ENCODE peak calls at places on chromosomes 7 and 10, in six cellular contexts. One of them, this sample, is unnamed.

GRCh38 chr10:132987671-132988571 is 45.6 kb upstream of the CFAP46 start:
- DNase-seq in mesenchymal stem cell: no peak
- DNase-seq in H9: no peak
- DNase-seq in H1: no peak
- DNase-seq in IMR-90: peak
- DNase-seq in trophoblast cell: no peak
- DNase-seq in this sample: no peak

GRCh38 chr10:79206300-79207095 is 137.7 kb downstream of the ZMIZ1 start:
- DNase-seq in mesenchymal stem cell: no peak
- DNase-seq in H9: no peak
- DNase-seq in H1: no peak
- DNase-seq in IMR-90: no peak
- DNase-seq in trophoblast cell: no peak
- DNase-seq in this sample: no peak

GRCh38 chr10:104029528-104029875 is 56.2 kb downstream of the COL17A1 start:
- DNase-seq in mesenchymal stem cell: no peak
- DNase-seq in H9: no peak
- DNase-seq in H1: no peak
- DNase-seq in IMR-90: peak
- DNase-seq in trophoblast cell: no peak
- DNase-seq in this sample: no peak

GRCh38 chr10:78442836-78443550 is 409.3 kb downstream of the RPS24 start:
- DNase-seq in mesenchymal stem cell: no peak
- DNase-seq in H9: peak
- DNase-seq in H1: no peak
- DNase-seq in IMR-90: no peak
- DNase-seq in trophoblast cell: no peak
- DNase-seq in this sample: no peak

GRCh38 chr10:86366902-86367338 is 325 bp upstream of the GRID1 start:
- DNase-seq in mesenchymal stem cell: no peak
- DNase-seq in H9: no peak
- DNase-seq in H1: no peak
- DNase-seq in IMR-90: no peak
- DNase-seq in trophoblast cell: no peak
- DNase-seq in this sample: no peak

GRCh38 chr10:63554666-63555065 is 33.5 kb downstream of the REEP3 start:
- DNase-seq in mesenchymal stem cell: peak
- DNase-seq in H9: no peak
- DNase-seq in H1: no peak
- DNase-seq in IMR-90: peak
- DNase-seq in trophoblast cell: no peak
- DNase-seq in this sample: no peak

GRCh38 chr10:72335394-72336258 is 19.1 kb downstream of the DNAJB12 start:
- DNase-seq in mesenchymal stem cell: peak
- DNase-seq in H9: no peak
- DNase-seq in H1: no peak
- DNase-seq in IMR-90: no peak
- DNase-seq in trophoblast cell: no peak
- DNase-seq in this sample: no peak

GRCh38 chr7:51028128-51028830 is 245.6 kb upstream of the GRB10 start:
- DNase-seq in mesenchymal stem cell: no peak
- DNase-seq in H9: no peak
- DNase-seq in H1: no peak
- DNase-seq in IMR-90: peak
- DNase-seq in trophoblast cell: no peak
- DNase-seq in this sample: no peak

GRCh38 chr10:110901954-110902819 is 16.8 kb downstream of the BBIP1 start:
- DNase-seq in mesenchymal stem cell: peak
- DNase-seq in H9: no peak
- DNase-seq in H1: no peak
- DNase-seq in IMR-90: peak
- DNase-seq in trophoblast cell: peak
- DNase-seq in this sample: no peak

GRCh38 chr10:69080231-69080630 is 7.7 kb upstream of the SRGN start:
- DNase-seq in mesenchymal stem cell: no peak
- DNase-seq in H9: no peak
- DNase-seq in H1: no peak
- DNase-seq in IMR-90: no peak
- DNase-seq in trophoblast cell: no peak
- DNase-seq in this sample: no peak

GRCh38 chr10:115814542-115814941 is 458.5 kb downstream of the GFRA1 start:
- DNase-seq in mesenchymal stem cell: no peak
- DNase-seq in H9: no peak
- DNase-seq in H1: no peak
- DNase-seq in IMR-90: no peak
- DNase-seq in trophoblast cell: no peak
- DNase-seq in this sample: no peak

GRCh38 chr7:116249969-116250553 is 39.7 kb downstream of the TES start:
- DNase-seq in mesenchymal stem cell: peak
- DNase-seq in H9: peak
- DNase-seq in H1: peak
- DNase-seq in IMR-90: peak
- DNase-seq in trophoblast cell: peak
- DNase-seq in this sample: no peak

GRCh38 chr7:121480058-121480457 is 84.0 kb upstream of the FAM3C start:
- DNase-seq in mesenchymal stem cell: no peak
- DNase-seq in H9: no peak
- DNase-seq in H1: no peak
- DNase-seq in IMR-90: no peak
- DNase-seq in trophoblast cell: peak
- DNase-seq in this sample: peak

GRCh38 chr10:62580396-62580795 is 206.2 kb downstream of the ZNF365 start:
- DNase-seq in mesenchymal stem cell: peak
- DNase-seq in H9: no peak
- DNase-seq in H1: no peak
- DNase-seq in IMR-90: peak
- DNase-seq in trophoblast cell: no peak
- DNase-seq in this sample: no peak

GRCh38 chr10:3803884-3804741 is 19.1 kb upstream of the KLF6 start:
- DNase-seq in mesenchymal stem cell: peak
- DNase-seq in H9: no peak
- DNase-seq in H1: no peak
- DNase-seq in IMR-90: peak
- DNase-seq in trophoblast cell: peak
- DNase-seq in this sample: no peak

GRCh38 chr7:121428857-121429489 is 32.9 kb upstream of the FAM3C start:
- DNase-seq in mesenchymal stem cell: peak
- DNase-seq in H9: no peak
- DNase-seq in H1: no peak
- DNase-seq in IMR-90: peak
- DNase-seq in trophoblast cell: peak
- DNase-seq in this sample: no peak

GRCh38 chr7:127417346-127417745 is 24.8 kb upstream of the ZNF800 start:
- DNase-seq in mesenchymal stem cell: no peak
- DNase-seq in H9: no peak
- DNase-seq in H1: no peak
- DNase-seq in IMR-90: no peak
- DNase-seq in trophoblast cell: no peak
- DNase-seq in this sample: no peak

GRCh38 chr7:127413962-127414361 is 21.5 kb upstream of the ZNF800 start:
- DNase-seq in mesenchymal stem cell: no peak
- DNase-seq in H9: no peak
- DNase-seq in H1: no peak
- DNase-seq in IMR-90: no peak
- DNase-seq in trophoblast cell: no peak
- DNase-seq in this sample: no peak

GRCh38 chr7:127419196-127419595 is 26.7 kb upstream of the ZNF800 start:
- DNase-seq in mesenchymal stem cell: no peak
- DNase-seq in H9: no peak
- DNase-seq in H1: no peak
- DNase-seq in IMR-90: no peak
- DNase-seq in trophoblast cell: no peak
- DNase-seq in this sample: no peak

GRCh38 chr7:127415060-127415742 is 22.7 kb upstream of the ZNF800 start:
- DNase-seq in mesenchymal stem cell: no peak
- DNase-seq in H9: no peak
- DNase-seq in H1: no peak
- DNase-seq in IMR-90: no peak
- DNase-seq in trophoblast cell: no peak
- DNase-seq in this sample: no peak

DNA sequence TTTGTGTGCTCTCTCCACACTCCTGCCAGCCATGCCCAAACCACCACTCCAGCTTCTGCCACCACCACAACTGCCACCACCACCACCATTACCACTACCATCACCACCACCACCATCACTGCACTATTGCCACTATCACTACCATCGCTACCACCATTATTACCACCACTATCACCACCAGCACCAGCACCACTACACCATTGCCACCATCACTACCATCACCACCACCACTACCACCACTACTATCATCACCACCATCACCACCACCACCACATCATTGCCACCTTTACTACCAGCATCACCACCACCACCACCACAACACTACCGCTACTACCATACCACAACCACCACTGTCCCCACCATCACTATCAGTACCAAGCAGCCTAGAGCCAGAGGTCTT is 26.0 kb upstream of the ZNF800 start:
- DNase-seq in mesenchymal stem cell: no peak
- DNase-seq in H9: no peak
- DNase-seq in H1: no peak
- DNase-seq in IMR-90: no peak
- DNase-seq in trophoblast cell: no peak
- DNase-seq in this sample: no peak
- H3K14ac ChIP-seq in mesenchymal stem cell: no peak
- H3K14ac ChIP-seq in H9: no peak
- H3K14ac ChIP-seq in H1: no peak
- H3K14ac ChIP-seq in IMR-90: no peak
- H3K14ac ChIP-seq in trophoblast cell: no peak
- H3K14ac ChIP-seq in this sample: no peak

GRCh38 chr7:1329966-1330915 is 97.6 kb downstream of the UNCX start:
- DNase-seq in mesenchymal stem cell: no peak
- DNase-seq in H9: no peak
- DNase-seq in H1: peak
- DNase-seq in IMR-90: no peak
- DNase-seq in trophoblast cell: no peak
- DNase-seq in this sample: no peak
- H4K91ac ChIP-seq in mesenchymal stem cell: no peak
- H4K91ac ChIP-seq in H9: no peak
- H4K91ac ChIP-seq in H1: no peak
- H4K91ac ChIP-seq in IMR-90: no peak
- H4K91ac ChIP-seq in trophoblast cell: no peak
- H4K91ac ChIP-seq in this sample: no peak

GRCh38 chr10:36721851-36722250 is 403.5 kb upstream of the ANKRD30A start:
- DNase-seq in mesenchymal stem cell: peak
- DNase-seq in H9: no peak
- DNase-seq in H1: no peak
- DNase-seq in IMR-90: peak
- DNase-seq in trophoblast cell: no peak
- DNase-seq in this sample: no peak

GRCh38 chr10:36722777-36723176 is 402.6 kb upstream of the ANKRD30A start:
- DNase-seq in mesenchymal stem cell: no peak
- DNase-seq in H9: no peak
- DNase-seq in H1: no peak
- DNase-seq in IMR-90: no peak
- DNase-seq in trophoblast cell: no peak
- DNase-seq in this sample: no peak

GRCh38 chr10:36730316-36730715 is 395.1 kb upstream of the ANKRD30A start:
- DNase-seq in mesenchymal stem cell: no peak
- DNase-seq in H9: no peak
- DNase-seq in H1: no peak
- DNase-seq in IMR-90: peak
- DNase-seq in trophoblast cell: peak
- DNase-seq in this sample: no peak

GRCh38 chr10:36720931-36721330 is 404.5 kb upstream of the ANKRD30A start:
- DNase-seq in mesenchymal stem cell: no peak
- DNase-seq in H9: no peak
- DNase-seq in H1: no peak
- DNase-seq in IMR-90: no peak
- DNase-seq in trophoblast cell: no peak
- DNase-seq in this sample: no peak

GRCh38 chr10:36725581-36726520 is 399.5 kb upstream of the ANKRD30A start:
- DNase-seq in mesenchymal stem cell: peak
- DNase-seq in H9: peak
- DNase-seq in H1: peak
- DNase-seq in IMR-90: peak
- DNase-seq in trophoblast cell: peak
- DNase-seq in this sample: peak
- H2AFZ ChIP-seq in mesenchymal stem cell: no peak
- H2AFZ ChIP-seq in H9: no peak
- H2AFZ ChIP-seq in H1: no peak
- H2AFZ ChIP-seq in IMR-90: peak
- H2AFZ ChIP-seq in trophoblast cell: no peak
- H2AFZ ChIP-seq in this sample: no peak

DNA sequence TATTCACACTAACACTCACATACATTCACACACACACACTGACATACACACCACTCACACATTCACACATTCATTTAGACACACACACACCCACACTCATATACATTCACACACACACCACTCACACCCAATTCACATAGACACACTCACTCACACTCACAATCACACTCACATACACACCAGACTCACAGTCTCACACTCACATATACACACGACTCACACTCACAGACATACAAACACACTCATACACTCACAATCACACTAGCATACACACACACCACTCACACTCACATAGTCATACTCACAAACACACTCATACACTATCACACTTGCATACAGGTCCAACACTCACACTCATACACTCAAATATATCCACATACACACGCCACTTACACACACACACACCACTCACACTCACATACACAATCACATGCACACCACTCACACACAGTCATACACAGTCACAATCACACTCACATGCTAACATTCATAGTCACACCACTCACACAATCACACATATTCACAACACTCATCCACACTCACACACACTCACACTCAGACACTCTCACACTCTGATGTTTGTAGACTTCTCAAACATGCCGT is 312.6 kb downstream of the SFMBT2 start:
- DNase-seq in mesenchymal stem cell: no peak
- DNase-seq in H9: no peak
- DNase-seq in H1: no peak
- DNase-seq in IMR-90: no peak
- DNase-seq in trophoblast cell: no peak
- DNase-seq in this sample: no peak
- H3K14ac ChIP-seq in mesenchymal stem cell: no peak
- H3K14ac ChIP-seq in H9: no peak
- H3K14ac ChIP-seq in H1: no peak
- H3K14ac ChIP-seq in IMR-90: no peak
- H3K14ac ChIP-seq in trophoblast cell: no peak
- H3K14ac ChIP-seq in this sample: no peak

This sample was measured in neuronal stem cell.